ENCODE peak calls at places on chromosomes 16 and 17, in eight cellular contexts. F is tibial nerve, R is GM12878, K is right atrium auricular region, D is GM13977, E is A549, Q is cardiac fibroblast, M is BJ. W is an unnamed sample.

GRCh38 chr16:66036162-66036561 is 330.3 kb upstream of the CDH5 start:
- DNase-seq in M (no peak), F (no peak), K (no peak), D (no peak), E (no peak), Q (peak), R (no peak), W (no peak)

GRCh38 chr17:4448197-4448980 is 14.6 kb downstream of the SPNS3 start:
- DNase-seq in E (no peak), D (no peak), Q (no peak), F (no peak), M (no peak), K (no peak), R (no peak), W (no peak)

GRCh38 chr17:53543363-53543927 is 279.3 kb upstream of the KIF2B start:
- DNase-seq in E (no peak), D (no peak), M (no peak), R (no peak), Q (no peak), F (no peak), K (no peak), W (no peak)

GRCh38 chr16:62135903-62136302 is 99.7 kb upstream of the CDH8 start:
- DNase-seq in K (no peak), E (no peak), R (no peak), D (no peak), M (peak), F (no peak), Q (no peak), W (no peak)

GRCh38 chr16:4500283-4500682 is 24.1 kb downstream of the HMOX2 start:
- DNase-seq in E (peak), Q (peak), F (no peak), M (no peak), D (no peak), R (no peak), K (no peak), W (no peak)

GRCh38 chr16:80300456-80300855 is 240.3 kb upstream of the DYNLRB2 start:
- DNase-seq in M (no peak), F (no peak), Q (no peak), E (no peak), R (no peak), D (no peak), K (no peak), W (no peak)

GRCh38 chr17:13114601-13115024 is 96.8 kb upstream of the ELAC2 start:
- DNase-seq in E (peak), K (no peak), D (no peak), R (no peak), M (peak), F (no peak), Q (peak), W (peak)

GRCh38 chr16:85923153-85924021 is 24.4 kb downstream of the IRF8 start:
- DNase-seq in M (peak), F (no peak), K (no peak), D (no peak), Q (peak), E (no peak), R (no peak), W (no peak)

GRCh38 chr17:66548158-66548557 is 245.7 kb downstream of the PRKCA start:
- DNase-seq in R (no peak), K (no peak), D (no peak), E (no peak), F (no peak), M (no peak), Q (no peak), W (no peak)

GRCh38 chr17:81367171-81367570 is 28.1 kb upstream of the BAHCC1 start:
- DNase-seq in M (no peak), K (no peak), F (no peak), Q (no peak), R (no peak), D (no peak), E (no peak), W (no peak)

GRCh38 chr16:69930117-69930776 is 20.9 kb upstream of the CLEC18A start:
- DNase-seq in D (peak), K (peak), E (peak), M (no peak), R (no peak), F (no peak), Q (peak), W (peak)

DNA sequence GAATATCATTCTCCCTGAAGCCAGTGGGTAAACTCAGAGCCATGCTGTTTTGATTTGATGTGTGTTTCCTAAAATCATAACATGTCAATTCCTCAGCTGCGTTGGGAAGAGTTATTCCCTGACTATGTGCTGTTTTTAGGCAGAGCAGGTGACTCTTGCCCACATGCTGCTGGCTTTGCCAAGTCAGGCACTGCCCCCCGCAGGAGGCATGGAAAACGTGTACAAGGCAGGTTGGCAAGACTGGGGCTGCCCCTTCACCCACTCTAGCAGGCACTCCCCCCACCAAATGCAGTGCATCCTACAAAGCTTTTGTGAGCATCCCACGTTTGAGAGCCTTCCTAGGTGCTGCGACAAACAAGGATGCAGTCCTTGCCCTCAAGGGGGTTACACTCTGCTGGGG is 38.3 kb upstream of the NAT9 start:
- DNase-seq in F (no peak), K (no peak), R (no peak), E (no peak), Q (no peak), D (no peak), M (no peak), W (no peak)
- TF ChIP-seq CTCF in F (no peak), K (peak), R (no peak), E (no peak), Q (no peak), D (no peak), M (no peak), W (no peak)

GRCh38 chr17:83135692-83136091 is 56.3 kb downstream of the METRNL start:
- DNase-seq in Q (no peak), R (no peak), F (no peak), D (no peak), K (peak), M (no peak), E (no peak), W (no peak)
- TF ChIP-seq CTCF in Q (no peak), R (no peak), F (no peak), D (no peak), K (no peak), M (no peak), E (no peak), W (no peak)

GRCh38 chr17:75740631-75741077 is 19.4 kb downstream of the ITGB4 start:
- DNase-seq in F (no peak), M (no peak), R (no peak), D (no peak), K (no peak), E (no peak), Q (no peak), W (no peak)
- TF ChIP-seq CTCF in F (no peak), M (no peak), R (no peak), D (no peak), K (no peak), E (no peak), Q (no peak), W (no peak)

DNA sequence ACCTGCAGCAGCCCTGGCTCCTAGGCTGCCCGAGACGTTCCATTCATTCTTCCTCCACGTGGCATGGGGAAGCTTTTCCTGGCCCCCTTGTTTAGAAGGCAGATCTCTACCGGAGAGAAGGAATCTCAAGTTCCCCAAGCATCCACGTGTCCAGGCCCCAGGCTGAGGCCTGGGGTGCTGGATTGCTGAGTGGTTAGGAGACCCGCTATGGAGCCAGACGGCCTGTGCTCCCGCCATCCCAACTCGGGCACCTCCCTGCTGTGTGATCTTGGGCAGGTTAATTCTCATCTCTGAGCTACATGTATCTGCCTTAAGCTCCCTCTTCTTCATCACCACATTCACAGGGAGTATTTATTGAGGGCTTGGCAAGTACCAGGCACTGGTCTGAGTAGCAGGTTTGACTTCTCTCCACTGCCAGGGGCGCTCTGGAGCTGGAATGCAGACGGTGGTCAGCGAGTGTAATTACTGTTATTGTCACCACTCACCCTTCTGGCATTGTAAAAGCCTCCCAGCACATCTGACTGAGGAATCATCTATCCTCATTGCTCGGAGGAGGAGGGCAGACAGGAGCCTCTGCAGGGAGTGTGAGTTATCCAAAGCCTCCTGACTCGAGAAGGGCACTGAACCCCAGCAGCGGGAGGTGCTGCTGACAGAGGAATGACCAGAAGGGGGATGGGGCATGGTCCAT is 1.1 kb upstream of the ADGRG1 start:
- DNase-seq in F (no peak), M (peak), D (no peak), E (peak), R (no peak), Q (peak), K (no peak), W (no peak)
- TF ChIP-seq CTCF in F (no peak), M (peak), D (no peak), E (no peak), R (no peak), Q (peak), K (no peak), W (no peak)

GRCh38 chr17:30380106-30380420 is 1.3 kb downstream of the CPD start:
- DNase-seq in R (peak), F (no peak), M (no peak), K (no peak), E (no peak), D (peak), Q (peak), W (peak)

GRCh38 chr17:30378797-30379302 is at the start of gene CPD:
- DNase-seq in M (peak), R (peak), Q (peak), F (peak), K (peak), D (peak), E (peak), W (peak)

GRCh38 chr17:30380643-30381419 is 2.1 kb downstream of the CPD start:
- DNase-seq in M (no peak), R (no peak), F (no peak), Q (no peak), E (no peak), D (no peak), K (no peak), W (no peak)

GRCh38 chr17:30378191-30378796 is 433 bp upstream of the CPD start:
- DNase-seq in M (no peak), F (no peak), R (no peak), E (no peak), K (no peak), D (no peak), Q (peak), W (peak)

GRCh38 chr17:30379303-30380105 is 777 bp downstream of the CPD start:
- DNase-seq in F (no peak), D (peak), M (no peak), Q (no peak), E (peak), K (no peak), R (no peak), W (peak)
- TF ChIP-seq CTCF in F (no peak), D (no peak), M (no peak), Q (no peak), E (no peak), K (no peak), R (no peak), W (no peak)

DNA sequence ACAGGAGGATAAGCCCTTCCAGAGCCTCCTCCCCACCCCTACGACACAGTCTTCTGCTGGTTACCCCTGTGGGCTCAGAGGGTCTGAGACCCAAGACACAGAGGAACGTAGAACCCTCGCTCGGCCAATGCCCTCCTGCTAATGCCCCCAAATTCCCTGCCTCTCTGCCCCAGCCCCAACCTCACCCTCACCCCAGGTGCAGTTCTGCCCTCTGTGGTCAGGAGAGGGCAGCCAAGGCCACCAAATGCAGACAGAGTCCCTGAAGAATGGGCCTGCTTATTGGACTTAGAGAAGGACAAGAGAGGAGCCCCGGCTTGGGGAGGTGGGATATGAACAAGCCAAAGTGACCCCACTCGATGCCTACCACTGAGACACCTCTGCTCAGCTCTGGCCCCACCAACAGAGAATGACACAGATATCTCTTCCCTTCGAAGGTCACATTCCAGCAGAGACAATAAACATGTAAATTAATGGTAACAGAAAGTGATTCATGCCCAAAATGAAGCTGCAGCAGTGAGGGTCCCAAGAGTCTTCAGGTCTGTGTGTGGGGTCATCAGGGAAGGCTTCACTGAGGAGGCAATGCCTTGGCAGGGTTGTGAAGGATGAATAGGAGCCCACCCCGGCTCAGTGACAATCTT is 80.9 kb upstream of the CCL1 start:
- DNase-seq in F (no peak), K (no peak), M (no peak), R (no peak), Q (no peak), D (peak), E (peak), W (peak)
- TF ChIP-seq CTCF in F (no peak), K (peak), M (no peak), R (no peak), Q (no peak), D (peak), E (peak), W (peak)

DNA sequence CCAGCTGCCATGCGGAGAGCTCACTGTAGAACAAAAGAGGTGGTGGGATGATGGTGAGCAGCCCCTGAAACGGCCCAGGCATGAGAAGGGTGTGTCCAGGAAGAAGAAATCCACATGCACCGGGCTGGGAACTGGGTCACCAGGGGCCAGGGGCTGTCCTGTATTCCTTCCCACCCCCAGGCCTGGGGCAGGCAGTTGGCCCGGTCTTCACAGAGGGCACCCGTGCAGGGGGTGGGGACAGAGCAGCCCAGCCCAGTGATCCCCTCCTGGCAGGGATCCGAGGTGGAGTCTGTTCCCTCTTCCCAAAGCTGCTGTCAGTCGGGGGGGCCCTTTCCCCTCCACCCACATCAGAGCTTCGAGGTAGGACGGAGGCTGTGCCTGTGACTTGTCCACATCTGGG is 9.2 kb downstream of the HS3ST6 start:
- DNase-seq in M (no peak), E (no peak), K (no peak), Q (no peak), D (no peak), F (no peak), R (no peak), W (no peak)
- TF ChIP-seq CTCF in M (no peak), E (no peak), K (no peak), Q (no peak), D (no peak), F (no peak), R (no peak), W (no peak)

W was measured in GM13976.